ENCODE peak calls at places on chromosomes 1 and 21, in seven cellular contexts. One of them, this sample, is unnamed.

GRCh38 chr21:37372127-37372731 is 5.7 kb downstream of the DYRK1A start:
- DNase-seq in RWPE2: no peak
- DNase-seq in mesothelial cell of epicardium: no peak
- DNase-seq in HL-60: no peak
- DNase-seq in GM10248: no peak
- DNase-seq in body of pancreas: no peak
- DNase-seq in endodermal cell: no peak
- DNase-seq in this sample: no peak

GRCh38 chr1:107531065-107531908 is 390.4 kb downstream of the NTNG1 start:
- DNase-seq in RWPE2: no peak
- DNase-seq in mesothelial cell of epicardium: no peak
- DNase-seq in HL-60: no peak
- DNase-seq in GM10248: no peak
- DNase-seq in body of pancreas: no peak
- DNase-seq in endodermal cell: no peak
- DNase-seq in this sample: no peak

GRCh38 chr1:182720465-182720864 is 36.1 kb upstream of the RGS8 start:
- DNase-seq in RWPE2: no peak
- DNase-seq in mesothelial cell of epicardium: no peak
- DNase-seq in HL-60: no peak
- DNase-seq in GM10248: no peak
- DNase-seq in body of pancreas: no peak
- DNase-seq in endodermal cell: peak; percentile 63
- DNase-seq in this sample: no peak

GRCh38 chr1:9621032-9621431 is 30.5 kb upstream of the PIK3CD start:
- DNase-seq in RWPE2: no peak
- DNase-seq in mesothelial cell of epicardium: no peak
- DNase-seq in HL-60: no peak
- DNase-seq in GM10248: no peak
- DNase-seq in body of pancreas: no peak
- DNase-seq in endodermal cell: no peak
- DNase-seq in this sample: no peak

GRCh38 chr1:40592107-40592773 is 60.8 kb downstream of the ZNF684 start:
- DNase-seq in RWPE2: no peak
- DNase-seq in mesothelial cell of epicardium: no peak
- DNase-seq in HL-60: no peak
- DNase-seq in GM10248: no peak
- DNase-seq in body of pancreas: no peak
- DNase-seq in endodermal cell: peak; percentile 49
- DNase-seq in this sample: peak; percentile 75

GRCh38 chr1:24027838-24028468 is 47.8 kb upstream of the SRSF10 start:
- DNase-seq in RWPE2: no peak
- DNase-seq in mesothelial cell of epicardium: no peak
- DNase-seq in HL-60: no peak
- DNase-seq in GM10248: peak; percentile 54
- DNase-seq in body of pancreas: no peak
- DNase-seq in endodermal cell: no peak
- DNase-seq in this sample: no peak

GRCh38 chr1:214476958-214477870 is 74.2 kb downstream of the PTPN14 start:
- DNase-seq in RWPE2: peak; percentile 80
- DNase-seq in mesothelial cell of epicardium: no peak
- DNase-seq in HL-60: no peak
- DNase-seq in GM10248: no peak
- DNase-seq in body of pancreas: no peak
- DNase-seq in endodermal cell: no peak
- DNase-seq in this sample: peak; percentile 69

GRCh38 chr1:204782118-204782700 is 88.5 kb upstream of the NFASC start:
- DNase-seq in RWPE2: no peak
- DNase-seq in mesothelial cell of epicardium: no peak
- DNase-seq in HL-60: no peak
- DNase-seq in GM10248: no peak
- DNase-seq in body of pancreas: no peak
- DNase-seq in endodermal cell: no peak
- DNase-seq in this sample: no peak

GRCh38 chr1:236143104-236143948 is 987 bp downstream of the GPR137B start:
- DNase-seq in RWPE2: no peak
- DNase-seq in mesothelial cell of epicardium: no peak
- DNase-seq in HL-60: no peak
- DNase-seq in GM10248: no peak
- DNase-seq in body of pancreas: no peak
- DNase-seq in endodermal cell: peak; percentile 61
- DNase-seq in this sample: no peak

GRCh38 chr21:38380391-38381137 is 117.7 kb downstream of the ERG start:
- DNase-seq in RWPE2: no peak
- DNase-seq in mesothelial cell of epicardium: no peak
- DNase-seq in HL-60: no peak
- DNase-seq in GM10248: no peak
- DNase-seq in body of pancreas: no peak
- DNase-seq in endodermal cell: no peak
- DNase-seq in this sample: no peak

GRCh38 chr1:228736844-228737415 is 1.7 kb downstream of the RHOU start:
- DNase-seq in RWPE2: no peak
- DNase-seq in mesothelial cell of epicardium: no peak
- DNase-seq in HL-60: no peak
- DNase-seq in GM10248: no peak
- DNase-seq in body of pancreas: no peak
- DNase-seq in endodermal cell: peak; percentile 26
- DNase-seq in this sample: no peak

GRCh38 chr1:43314233-43314632 is 13.5 kb downstream of the TIE1 start:
- DNase-seq in RWPE2: no peak
- DNase-seq in mesothelial cell of epicardium: no peak
- DNase-seq in HL-60: no peak
- DNase-seq in GM10248: no peak
- DNase-seq in body of pancreas: no peak
- DNase-seq in endodermal cell: no peak
- DNase-seq in this sample: no peak

GRCh38 chr1:63774617-63775417 is 1.0 kb downstream of the ROR1 start:
- DNase-seq in RWPE2: no peak
- DNase-seq in mesothelial cell of epicardium: peak; percentile 26
- DNase-seq in HL-60: no peak
- DNase-seq in GM10248: peak; percentile 23
- DNase-seq in body of pancreas: peak; percentile 45
- DNase-seq in endodermal cell: peak; percentile 89
- DNase-seq in this sample: peak; percentile 22

GRCh38 chr1:61173118-61173517 is 90.8 kb downstream of the NFIA start:
- DNase-seq in RWPE2: no peak
- DNase-seq in mesothelial cell of epicardium: no peak
- DNase-seq in HL-60: no peak
- DNase-seq in GM10248: no peak
- DNase-seq in body of pancreas: no peak
- DNase-seq in endodermal cell: no peak
- DNase-seq in this sample: no peak

GRCh38 chr1:94283462-94283861 is 46.1 kb upstream of the ARHGAP29 start:
- DNase-seq in RWPE2: no peak
- DNase-seq in mesothelial cell of epicardium: no peak
- DNase-seq in HL-60: no peak
- DNase-seq in GM10248: no peak
- DNase-seq in body of pancreas: no peak
- DNase-seq in endodermal cell: no peak
- DNase-seq in this sample: no peak

GRCh38 chr1:67019600-67020136 is 34.3 kb downstream of the SLC35D1 start:
- DNase-seq in RWPE2: no peak
- DNase-seq in mesothelial cell of epicardium: no peak
- DNase-seq in HL-60: no peak
- DNase-seq in GM10248: no peak
- DNase-seq in body of pancreas: no peak
- DNase-seq in endodermal cell: no peak
- DNase-seq in this sample: no peak

GRCh38 chr1:104195395-104195794 is 445.7 kb downstream of the AMY1C start:
- DNase-seq in RWPE2: no peak
- DNase-seq in mesothelial cell of epicardium: no peak
- DNase-seq in HL-60: no peak
- DNase-seq in GM10248: no peak
- DNase-seq in body of pancreas: no peak
- DNase-seq in endodermal cell: no peak
- DNase-seq in this sample: no peak

GRCh38 chr1:232630047-232630893 is at the start of gene SIPA1L2:
- DNase-seq in RWPE2: peak; percentile 77
- DNase-seq in mesothelial cell of epicardium: peak; percentile 97
- DNase-seq in HL-60: peak; percentile 75
- DNase-seq in GM10248: peak; percentile 100
- DNase-seq in body of pancreas: peak; percentile 94
- DNase-seq in endodermal cell: peak; percentile 98
- DNase-seq in this sample: peak; percentile 90

GRCh38 chr1:232629250-232630046 is 485 bp downstream of the SIPA1L2 start:
- DNase-seq in RWPE2: no peak
- DNase-seq in mesothelial cell of epicardium: peak; percentile 24
- DNase-seq in HL-60: no peak
- DNase-seq in GM10248: no peak
- DNase-seq in body of pancreas: peak; percentile 30
- DNase-seq in endodermal cell: peak; percentile 81
- DNase-seq in this sample: no peak

GRCh38 chr1:232627645-232628334 is 2.1 kb downstream of the SIPA1L2 start:
- DNase-seq in RWPE2: no peak
- DNase-seq in mesothelial cell of epicardium: no peak
- DNase-seq in HL-60: no peak
- DNase-seq in GM10248: no peak
- DNase-seq in body of pancreas: no peak
- DNase-seq in endodermal cell: peak; percentile 59
- DNase-seq in this sample: no peak

GRCh38 chr1:232627171-232627570 is 2.8 kb downstream of the SIPA1L2 start:
- DNase-seq in RWPE2: no peak
- DNase-seq in mesothelial cell of epicardium: no peak
- DNase-seq in HL-60: no peak
- DNase-seq in GM10248: no peak
- DNase-seq in body of pancreas: no peak
- DNase-seq in endodermal cell: no peak
- DNase-seq in this sample: no peak

DNA sequence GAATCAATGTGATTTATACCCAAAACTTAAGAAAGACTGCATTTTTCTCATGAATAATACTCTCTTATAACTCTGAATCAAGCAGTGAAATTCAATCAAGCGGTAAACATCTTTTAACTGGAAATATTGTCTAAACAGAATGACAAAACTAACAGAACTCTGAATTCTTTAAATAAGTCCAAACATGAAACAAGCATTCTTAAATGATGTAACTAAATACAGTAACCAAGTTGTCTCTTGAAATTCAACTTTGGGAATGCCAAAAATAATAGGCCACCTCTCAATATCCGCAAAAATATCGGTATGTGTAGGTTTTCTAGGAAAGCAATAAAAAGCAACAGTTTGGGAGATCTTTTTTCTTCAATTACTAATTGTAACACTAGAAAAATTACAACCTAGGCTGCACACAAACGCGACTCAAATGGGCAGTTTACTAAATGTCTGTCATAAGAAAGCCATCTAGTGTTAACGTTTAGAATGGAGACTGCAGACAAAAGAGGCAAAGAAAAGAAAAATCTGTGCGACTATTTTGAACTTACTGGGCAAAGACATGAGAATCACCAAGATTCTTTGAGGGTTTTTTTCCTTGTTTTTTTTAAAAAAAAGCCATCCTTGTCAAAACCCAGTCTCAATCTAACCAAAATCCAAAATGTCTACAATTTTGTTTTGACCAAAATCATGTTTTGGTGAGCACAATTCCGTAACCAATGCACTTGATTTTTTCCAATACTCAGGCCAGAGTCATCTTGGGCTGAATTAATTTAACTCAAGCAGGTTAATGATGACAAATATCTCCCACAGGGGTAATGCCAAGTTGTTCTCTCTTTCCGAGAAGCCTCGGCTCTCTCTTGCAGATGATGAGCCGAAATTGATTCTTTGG is 1.4 kb downstream of the SIPA1L2 start:
- DNase-seq in RWPE2: no peak
- DNase-seq in mesothelial cell of epicardium: no peak
- DNase-seq in HL-60: no peak
- DNase-seq in GM10248: no peak
- DNase-seq in body of pancreas: no peak
- DNase-seq in endodermal cell: no peak
- DNase-seq in this sample: no peak
- TF ChIP-seq CTCF in RWPE2: no peak
- TF ChIP-seq CTCF in mesothelial cell of epicardium: no peak
- TF ChIP-seq CTCF in HL-60: peak; percentile 6
- TF ChIP-seq CTCF in GM10248: no peak
- TF ChIP-seq CTCF in body of pancreas: no peak
- TF ChIP-seq CTCF in endodermal cell: peak; percentile 40
- TF ChIP-seq CTCF in this sample: peak; percentile 22

DNA sequence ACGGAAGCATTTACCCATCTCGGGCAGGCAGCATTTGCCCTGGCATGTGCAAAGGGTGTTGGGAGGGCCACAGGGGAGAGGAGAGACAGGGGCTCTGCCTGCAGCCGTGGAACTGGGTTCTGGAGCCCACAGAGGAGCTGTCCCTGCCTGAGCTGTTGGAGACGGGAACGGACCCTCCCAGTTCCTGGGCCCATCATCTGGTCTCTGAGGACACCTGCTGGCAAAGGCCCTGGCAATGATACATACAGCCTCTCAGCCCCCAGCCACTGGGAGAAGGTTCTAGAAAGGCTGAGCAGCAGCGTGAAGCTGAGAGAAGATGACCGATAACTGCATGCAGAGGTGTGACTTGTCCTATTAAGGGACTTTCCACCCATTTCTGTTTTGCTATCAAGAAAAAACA is 31.4 kb downstream of the FAAP20 start:
- DNase-seq in RWPE2: no peak
- DNase-seq in mesothelial cell of epicardium: no peak
- DNase-seq in HL-60: no peak
- DNase-seq in GM10248: no peak
- DNase-seq in body of pancreas: no peak
- DNase-seq in endodermal cell: no peak
- DNase-seq in this sample: no peak
- TF ChIP-seq CTCF in RWPE2: no peak
- TF ChIP-seq CTCF in mesothelial cell of epicardium: no peak
- TF ChIP-seq CTCF in HL-60: no peak
- TF ChIP-seq CTCF in GM10248: no peak
- TF ChIP-seq CTCF in body of pancreas: no peak
- TF ChIP-seq CTCF in endodermal cell: no peak
- TF ChIP-seq CTCF in this sample: no peak

DNA sequence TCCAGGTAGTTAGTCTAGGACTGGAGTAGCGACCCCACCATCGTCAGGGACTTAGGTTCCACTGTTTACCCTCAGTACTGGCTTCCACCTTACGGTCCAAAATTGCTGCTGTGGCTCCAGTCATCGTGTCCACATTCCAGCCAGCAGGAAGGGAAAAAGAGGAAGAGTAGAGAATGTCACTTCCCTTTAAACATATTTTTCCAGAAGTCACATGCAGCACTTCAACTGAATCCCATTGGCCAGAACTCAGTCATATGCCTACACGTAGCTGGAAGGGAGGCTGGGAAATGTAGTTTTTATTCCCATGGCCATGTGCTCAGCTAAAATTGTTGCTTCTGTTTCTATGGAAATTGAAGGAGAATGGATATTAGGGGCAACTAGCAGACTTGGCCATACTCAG is 84.1 kb upstream of the SELENON start:
- DNase-seq in RWPE2: no peak
- DNase-seq in mesothelial cell of epicardium: no peak
- DNase-seq in HL-60: no peak
- DNase-seq in GM10248: no peak
- DNase-seq in body of pancreas: no peak
- DNase-seq in endodermal cell: no peak
- DNase-seq in this sample: no peak
- TF ChIP-seq CTCF in RWPE2: no peak
- TF ChIP-seq CTCF in mesothelial cell of epicardium: no peak
- TF ChIP-seq CTCF in HL-60: no peak
- TF ChIP-seq CTCF in GM10248: no peak
- TF ChIP-seq CTCF in body of pancreas: no peak
- TF ChIP-seq CTCF in endodermal cell: no peak
- TF ChIP-seq CTCF in this sample: no peak

GRCh38 chr1:68384321-68384813 is 65.4 kb downstream of the RPE65 start:
- DNase-seq in RWPE2: peak; percentile 72
- DNase-seq in mesothelial cell of epicardium: no peak
- DNase-seq in HL-60: no peak
- DNase-seq in GM10248: no peak
- DNase-seq in body of pancreas: no peak
- DNase-seq in endodermal cell: no peak
- DNase-seq in this sample: no peak
- TF ChIP-seq CTCF in RWPE2: peak; percentile 76
- TF ChIP-seq CTCF in mesothelial cell of epicardium: no peak
- TF ChIP-seq CTCF in HL-60: no peak
- TF ChIP-seq CTCF in GM10248: no peak
- TF ChIP-seq CTCF in body of pancreas: no peak
- TF ChIP-seq CTCF in endodermal cell: no peak
- TF ChIP-seq CTCF in this sample: no peak

This sample was measured in breast epithelium.